ENCODE peak calls at places on chromosomes 12 and 14, in nine cellular contexts. M is iris pigment epithelial cell; A is cardiac fibroblast; Y is ecto neural progenitor cell; H is GDM1; J is AG08395; F is pancreas; C is activated CD4-positive, alpha-beta T cell treated with anti-CD3 and anti-CD28 coated beads, Interleukin-2, amount 50 U/mL, for 1 hour; K is GM04504. Q is an unnamed sample.

GRCh38 chr14:75559451-75560187 is 18.8 kb upstream of the FLVCR2 start:
- DNase-seq in F (no peak), Y (no peak), K (no peak), J (peak), A (peak), H (peak), C (no peak), M (peak), Q (no peak)

GRCh38 chr12:104423273-104423672 is 33.5 kb upstream of the CHST11 start:
- DNase-seq in J (no peak), C (no peak), K (no peak), M (no peak), A (no peak), H (no peak), F (no peak), Y (no peak), Q (no peak)

GRCh38 chr14:64973826-64974225 is 1.7 kb upstream of the RAB15 start:
- DNase-seq in H (no peak), M (no peak), A (no peak), K (no peak), Y (no peak), F (no peak), J (no peak), C (no peak), Q (no peak)

GRCh38 chr12:130714591-130715149 is 1.4 kb downstream of the RIMBP2 start:
- DNase-seq in M (no peak), J (no peak), A (no peak), K (no peak), H (no peak), Y (peak), F (no peak), C (no peak), Q (no peak)

GRCh38 chr14:27623782-27624181 is 1025.9 kb upstream of the NOVA1 start:
- DNase-seq in H (no peak), A (no peak), C (no peak), K (no peak), Y (no peak), F (no peak), J (no peak), M (no peak), Q (no peak)

GRCh38 chr12:12764824-12765223 is 20.6 kb upstream of the APOLD1 start:
- DNase-seq in H (no peak), J (no peak), C (no peak), Y (no peak), K (no peak), A (no peak), M (no peak), F (no peak), Q (no peak)

GRCh38 chr12:130491421-130492357 is 154.0 kb downstream of the PIWIL1 start:
- DNase-seq in K (no peak), Y (no peak), A (no peak), J (no peak), C (no peak), F (no peak), H (no peak), M (no peak), Q (no peak)

GRCh38 chr14:90580381-90581335 is 183.8 kb downstream of the CALM1 start:
- DNase-seq in C (no peak), H (no peak), K (no peak), A (no peak), Y (no peak), J (no peak), M (peak), F (no peak), Q (no peak)

GRCh38 chr14:69605761-69606160 is 5.6 kb upstream of the SUSD6 start:
- DNase-seq in C (no peak), A (no peak), J (no peak), F (no peak), M (no peak), H (no peak), K (no peak), Y (no peak), Q (no peak)

GRCh38 chr12:3364226-3364625 is 126.8 kb upstream of the PRMT8 start:
- DNase-seq in Y (no peak), C (no peak), F (no peak), H (no peak), K (no peak), J (no peak), M (no peak), A (no peak), Q (no peak)

GRCh38 chr12:93136243-93137015 is 207.3 kb upstream of the EEA1 start:
- DNase-seq in K (no peak), A (no peak), C (no peak), H (no peak), Y (no peak), M (no peak), F (no peak), J (no peak), Q (no peak)

GRCh38 chr12:29733060-29733459 is 50.7 kb downstream of the TMTC1 start:
- DNase-seq in A (peak), J (no peak), M (peak), Y (no peak), C (no peak), F (no peak), K (no peak), H (no peak), Q (no peak)

GRCh38 chr14:73634333-73634833 is 10.4 kb upstream of the DNAL1 start:
- DNase-seq in Y (no peak), M (peak), J (no peak), C (no peak), F (no peak), A (peak), K (no peak), H (no peak), Q (no peak)

GRCh38 chr12:125773033-125773432 is 707.8 kb downstream of the AACS start:
- DNase-seq in A (peak), F (no peak), H (peak), M (no peak), C (no peak), Y (peak), J (no peak), K (no peak), Q (no peak)

GRCh38 chr12:22709292-22709691 is 84.3 kb downstream of the ETNK1 start:
- DNase-seq in F (no peak), H (no peak), M (peak), J (peak), Y (no peak), K (no peak), A (peak), C (no peak), Q (no peak)

GRCh38 chr12:20436367-20436766 is 68.0 kb downstream of the PDE3A start:
- DNase-seq in M (no peak), F (no peak), K (no peak), A (peak), J (no peak), H (no peak), Y (no peak), C (no peak), Q (no peak)

GRCh38 chr12:65277994-65278575 is 398 bp upstream of the MSRB3 start:
- DNase-seq in M (peak), J (no peak), A (no peak), H (no peak), K (no peak), C (no peak), F (peak), Y (no peak), Q (no peak)

GRCh38 chr14:90483551-90483950 is 86.7 kb downstream of the CALM1 start:
- DNase-seq in F (no peak), J (no peak), H (no peak), K (no peak), M (no peak), C (peak), Y (no peak), A (no peak), Q (peak)

GRCh38 chr14:84390010-84390409 is 1139.9 kb upstream of the FLRT2 start:
- DNase-seq in M (no peak), C (no peak), K (no peak), J (no peak), A (no peak), Y (no peak), F (no peak), H (no peak), Q (no peak)

GRCh38 chr12:124548854-124549378 is 18.5 kb downstream of the NCOR2 start:
- DNase-seq in K (peak), A (peak), M (peak), H (no peak), C (no peak), F (no peak), J (peak), Y (no peak), Q (peak)

Q was measured in mucosa of gallbladder.